ENCODE peak calls at places on chromosomes 1 and 21, in seven cellular contexts. B is upper lobe of right lung, Q is MM.1S, U is sigmoid colon, D is pancreas, F is breast epithelium, L is fibroblast of lung. O is an unnamed sample.

GRCh38 chr1:153506831-153507413 is 28.9 kb downstream of the S100A6 start:
- DNase-seq in U (peak; percentile 96), D (peak; percentile 67), F (no peak), L (peak; percentile 95), B (peak; percentile 73), Q (no peak), O (peak; percentile 96)

GRCh38 chr1:209830722-209831121 is 3.0 kb downstream of the UTP25 start:
- DNase-seq in Q (no peak), B (no peak), F (no peak), D (no peak), L (no peak), U (no peak), O (no peak)

GRCh38 chr1:192175971-192176370 is 17.7 kb downstream of the RGS18 start:
- DNase-seq in U (no peak), B (no peak), L (no peak), Q (no peak), D (no peak), F (no peak), O (no peak)

GRCh38 chr1:3501856-3502665 is 47.6 kb downstream of the ARHGEF16 start:
- DNase-seq in U (peak; percentile 84), D (peak; percentile 81), L (peak; percentile 42), B (peak; percentile 83), F (peak; percentile 85), Q (no peak), O (peak; percentile 47)

GRCh38 chr21:29117372-29117955 is 13.0 kb upstream of the MAP3K7CL start:
- DNase-seq in U (no peak), F (no peak), L (no peak), B (no peak), Q (peak; percentile 48), D (no peak), O (no peak)

GRCh38 chr1:219544163-219544846 is 68.6 kb downstream of the ZC3H11B start:
- DNase-seq in Q (no peak), U (no peak), B (no peak), D (no peak), L (peak; percentile 22), F (no peak), O (no peak)

GRCh38 chr1:91584866-91585265 is 84.2 kb downstream of the CDC7 start:
- DNase-seq in F (no peak), B (no peak), L (no peak), U (no peak), D (no peak), Q (no peak), O (no peak)

GRCh38 chr1:5901150-5901549 is 91.1 kb downstream of the NPHP4 start:
- DNase-seq in Q (no peak), L (no peak), F (peak; percentile 40), U (no peak), D (no peak), B (no peak), O (no peak)

GRCh38 chr1:210629276-210629675 is 300.6 kb downstream of the HHAT start:
- DNase-seq in D (no peak), L (no peak), U (no peak), B (no peak), Q (no peak), F (no peak), O (no peak)

GRCh38 chr1:112717263-112717662 is 2.1 kb upstream of the PPM1J start:
- DNase-seq in D (no peak), U (no peak), F (no peak), Q (no peak), B (no peak), L (no peak), O (no peak)

GRCh38 chr1:206878456-206878855 is 13.0 kb downstream of the IL20 start:
- DNase-seq in F (no peak), L (no peak), B (no peak), U (no peak), D (no peak), Q (peak; percentile 35), O (no peak)

GRCh38 chr1:212814989-212815388 is 23.3 kb downstream of the TATDN3 start:
- DNase-seq in D (no peak), F (no peak), U (no peak), L (no peak), Q (no peak), B (no peak), O (no peak)

GRCh38 chr1:54132485-54132884 is 20.3 kb downstream of the CDCP2 start:
- DNase-seq in Q (no peak), D (no peak), F (no peak), U (no peak), B (no peak), L (peak; percentile 32), O (no peak)

GRCh38 chr1:183970516-183971300 is 66.8 kb downstream of the COLGALT2 start:
- DNase-seq in B (no peak), F (no peak), U (no peak), L (no peak), Q (no peak), D (no peak), O (no peak)

GRCh38 chr21:41993744-41994143 is 16.4 kb downstream of the ZBTB21 start:
- DNase-seq in F (no peak), Q (no peak), L (peak; percentile 85), U (peak; percentile 76), B (no peak), D (no peak), O (peak; percentile 39)

GRCh38 chr1:170321113-170321512 is 175.4 kb downstream of the NTMT2 start:
- DNase-seq in L (peak; percentile 89), Q (no peak), U (no peak), F (no peak), B (no peak), D (no peak), O (no peak)

GRCh38 chr1:42784946-42785693 is at the start of gene TMEM269:
- DNase-seq in L (peak; percentile 23), B (no peak), F (no peak), U (peak; percentile 64), Q (no peak), D (no peak), O (no peak)

GRCh38 chr1:214808845-214809460 is 206.0 kb downstream of the CENPF start:
- DNase-seq in F (no peak), D (no peak), Q (no peak), B (no peak), L (peak; percentile 36), U (no peak), O (no peak)

GRCh38 chr1:224592636-224593579 is 23.2 kb upstream of the CNIH3 start:
- DNase-seq in B (no peak), Q (peak; percentile 9), F (peak; percentile 60), D (no peak), U (no peak), L (peak; percentile 97), O (no peak)

GRCh38 chr1:36087233-36088123 is 1.2 kb upstream of the ADPRS start:
- DNase-seq in U (peak; percentile 62), D (no peak), F (no peak), Q (no peak), L (no peak), B (peak; percentile 65), O (no peak)

GRCh38 chr1:46806196-46807020 is 7.6 kb downstream of the CYP4B1 start:
- DNase-seq in D (peak; percentile 22), B (peak; percentile 84), Q (no peak), L (no peak), F (no peak), U (peak; percentile 90), O (peak; percentile 35)

GRCh38 chr1:200556005-200556404 is 64.5 kb downstream of the KIF14 start:
- DNase-seq in U (no peak), L (no peak), D (no peak), F (no peak), B (no peak), Q (no peak), O (no peak)

DNA sequence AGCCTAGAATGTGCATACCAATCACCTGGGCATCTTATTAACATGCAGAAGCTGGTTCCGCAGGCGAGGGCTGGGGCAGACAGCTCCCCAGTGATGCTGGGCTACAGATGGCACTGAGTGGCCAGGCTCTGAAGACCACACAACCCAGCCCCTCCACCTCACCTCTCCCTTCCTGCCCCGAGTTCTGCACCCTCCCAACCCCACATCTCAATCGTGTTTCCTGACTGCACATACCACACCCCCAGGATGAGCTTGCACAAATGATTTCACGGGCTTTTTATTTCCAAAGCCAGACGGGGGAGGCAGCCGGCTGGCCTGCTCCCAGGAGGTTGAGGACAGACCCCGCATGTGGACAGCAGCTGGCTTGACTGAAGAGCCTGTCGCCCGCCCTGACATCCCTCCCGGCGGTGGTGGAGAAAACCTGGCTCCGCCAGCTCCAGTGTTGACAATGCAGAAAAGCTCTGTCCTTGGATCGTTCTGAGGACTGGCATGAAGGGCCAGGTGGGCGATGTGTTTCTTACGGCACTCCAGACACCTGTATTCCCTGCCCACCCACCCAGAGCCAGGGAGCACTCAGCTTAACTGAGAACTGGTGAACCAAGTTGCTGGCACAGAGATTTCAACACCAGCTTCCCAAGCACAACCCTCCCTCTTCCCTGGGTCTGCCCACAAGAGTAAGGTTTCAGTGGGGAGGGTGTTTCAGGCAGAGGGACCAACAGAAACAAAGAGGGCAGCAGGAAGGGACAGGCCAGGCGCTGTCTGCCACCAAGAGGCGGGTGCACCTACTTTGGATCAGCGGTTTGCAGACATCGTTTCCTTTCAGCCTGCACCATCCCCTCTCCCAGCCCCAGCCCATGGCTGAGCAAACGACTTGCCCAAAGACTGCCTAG is 21.6 kb upstream of the ALDH4A1 start:
- DNase-seq in Q (no peak), F (no peak), D (no peak), U (no peak), L (no peak), B (no peak), O (no peak)
- H3K4me1 ChIP-seq in Q (peaks cover 28% of the 10 kb centered on the region), F (peaks cover 25% of the 10 kb centered on the region), D (peaks cover 37% of the 10 kb centered on the region), U (peaks cover 72% of the 10 kb centered on the region), L (peaks cover 50% of the 10 kb centered on the region), B (peaks cover 63% of the 10 kb centered on the region), O (peaks cover 32% of the 10 kb centered on the region)

GRCh38 chr1:67749844-67750689 is 65.1 kb downstream of the GADD45A start:
- DNase-seq in Q (peak; percentile 61), L (peak; percentile 93), F (no peak), U (no peak), B (no peak), D (no peak), O (no peak)
- TF ChIP-seq CTCF in Q (no peak), L (no peak), F (no peak), U (no peak), B (no peak), D (no peak), O (no peak)

DNA sequence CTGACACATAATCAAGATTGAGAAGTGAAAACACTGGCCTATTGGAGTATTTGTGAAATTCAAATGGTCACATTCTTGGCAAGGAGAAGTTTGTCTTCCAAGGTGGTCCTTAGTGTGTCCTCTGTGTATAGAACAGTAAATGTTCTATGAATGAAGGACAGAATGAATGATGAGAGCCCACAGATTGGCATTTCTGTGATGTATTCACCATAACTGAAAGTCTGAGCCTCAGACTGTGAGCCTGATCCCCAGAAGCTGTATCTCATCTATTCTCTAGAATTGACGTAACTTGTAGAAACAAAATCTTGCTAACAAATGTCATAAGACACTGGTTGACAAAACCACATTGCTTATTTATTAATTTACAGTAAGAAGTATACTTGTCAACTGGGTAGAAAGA is 111.5 kb upstream of the ETV3 start:
- DNase-seq in B (no peak), L (no peak), D (no peak), Q (no peak), F (no peak), U (no peak), O (no peak)
- H3K4me1 ChIP-seq in B (no peaks in the 10 kb centered on the region), L (no peaks in the 10 kb centered on the region), D (no peaks in the 10 kb centered on the region), Q (peaks cover 11% of the 10 kb centered on the region), F (no peaks in the 10 kb centered on the region), U (no peaks in the 10 kb centered on the region), O (no peaks in the 10 kb centered on the region)

DNA sequence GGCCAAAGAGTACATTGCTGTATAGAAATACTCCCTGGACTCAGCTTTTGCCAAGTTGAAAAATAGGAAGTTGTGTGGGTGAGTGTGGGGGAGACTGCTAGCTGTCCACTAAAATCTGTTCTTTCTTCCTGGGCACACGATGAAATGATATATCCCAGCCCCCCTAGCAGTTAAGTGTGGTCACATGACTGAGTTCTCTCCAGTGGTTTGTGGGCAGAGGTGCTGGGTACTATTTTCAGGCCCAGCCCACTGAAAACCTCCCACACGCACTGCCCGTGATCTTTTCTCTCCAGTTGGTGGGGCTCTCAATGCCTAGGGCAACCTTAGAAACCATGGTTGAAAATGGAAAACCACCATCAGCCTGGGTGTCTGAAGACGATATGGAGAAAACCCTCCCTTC is 119.7 kb upstream of the LMO4 start:
- DNase-seq in F (no peak), L (no peak), D (no peak), B (no peak), Q (no peak), U (no peak), O (no peak)
- TF ChIP-seq CTCF in F (no peak), L (no peak), D (no peak), B (no peak), Q (no peak), U (no peak), O (no peak)

O was measured in uterus.